ENCODE peak calls at places on chromosomes 7 and 10, in six cellular contexts. One of them, this sample, is unnamed.

GRCh38 chr7:18408868-18409267 is 86.7 kb upstream of the HDAC9 start:
- DNase-seq in aorta: no peak
- DNase-seq in astrocyte: no peak
- DNase-seq in suprapubic skin: no peak
- DNase-seq in prostate gland: no peak
- DNase-seq in pancreas: no peak
- DNase-seq in this sample: no peak

GRCh38 chr10:132063432-132063831 is 2.3 kb upstream of the JAKMIP3 start:
- DNase-seq in aorta: peak; percentile 69
- DNase-seq in astrocyte: no peak
- DNase-seq in suprapubic skin: peak; percentile 26
- DNase-seq in prostate gland: no peak
- DNase-seq in pancreas: no peak
- DNase-seq in this sample: no peak

GRCh38 chr10:15137636-15138035 is 30.9 kb downstream of the NMT2 start:
- DNase-seq in aorta: no peak
- DNase-seq in astrocyte: peak; percentile 40
- DNase-seq in suprapubic skin: no peak
- DNase-seq in prostate gland: no peak
- DNase-seq in pancreas: no peak
- DNase-seq in this sample: no peak

GRCh38 chr7:41792099-41792498 is 89.2 kb upstream of the INHBA start:
- DNase-seq in aorta: no peak
- DNase-seq in astrocyte: no peak
- DNase-seq in suprapubic skin: no peak
- DNase-seq in prostate gland: no peak
- DNase-seq in pancreas: no peak
- DNase-seq in this sample: no peak

GRCh38 chr7:148356303-148356702 is 234.3 kb upstream of the C7orf33 start:
- DNase-seq in aorta: no peak
- DNase-seq in astrocyte: no peak
- DNase-seq in suprapubic skin: no peak
- DNase-seq in prostate gland: no peak
- DNase-seq in pancreas: no peak
- DNase-seq in this sample: peak; percentile 80

GRCh38 chr7:71285614-71286013 is 153.7 kb downstream of the GALNT17 start:
- DNase-seq in aorta: no peak
- DNase-seq in astrocyte: peak; percentile 53
- DNase-seq in suprapubic skin: no peak
- DNase-seq in prostate gland: no peak
- DNase-seq in pancreas: no peak
- DNase-seq in this sample: no peak

GRCh38 chr7:16741676-16742075 is 11.9 kb upstream of the TSPAN13 start:
- DNase-seq in aorta: no peak
- DNase-seq in astrocyte: peak; percentile 39
- DNase-seq in suprapubic skin: no peak
- DNase-seq in prostate gland: no peak
- DNase-seq in pancreas: no peak
- DNase-seq in this sample: no peak

GRCh38 chr7:127683776-127684681 is 32.0 kb downstream of the SND1 start:
- DNase-seq in aorta: no peak
- DNase-seq in astrocyte: no peak
- DNase-seq in suprapubic skin: no peak
- DNase-seq in prostate gland: no peak
- DNase-seq in pancreas: no peak
- DNase-seq in this sample: no peak

GRCh38 chr7:76294344-76295024 is 8.0 kb upstream of the HSPB1 start:
- DNase-seq in aorta: peak; percentile 99
- DNase-seq in astrocyte: peak; percentile 94
- DNase-seq in suprapubic skin: peak; percentile 98
- DNase-seq in prostate gland: peak; percentile 96
- DNase-seq in pancreas: peak; percentile 95
- DNase-seq in this sample: peak; percentile 95

GRCh38 chr10:48531486-48531885 is 73.4 kb downstream of the ARHGAP22 start:
- DNase-seq in aorta: no peak
- DNase-seq in astrocyte: peak; percentile 55
- DNase-seq in suprapubic skin: no peak
- DNase-seq in prostate gland: no peak
- DNase-seq in pancreas: no peak
- DNase-seq in this sample: no peak

GRCh38 chr10:103479135-103479534 is at the start of gene CALHM3:
- DNase-seq in aorta: no peak
- DNase-seq in astrocyte: no peak
- DNase-seq in suprapubic skin: no peak
- DNase-seq in prostate gland: no peak
- DNase-seq in pancreas: no peak
- DNase-seq in this sample: no peak

GRCh38 chr7:117015258-117016184 is 62.2 kb downstream of the ST7 start:
- DNase-seq in aorta: no peak
- DNase-seq in astrocyte: no peak
- DNase-seq in suprapubic skin: no peak
- DNase-seq in prostate gland: no peak
- DNase-seq in pancreas: no peak
- DNase-seq in this sample: no peak
- H3K4me1 ChIP-seq in aorta: peaks cover 3% of the 10 kb centered on the region
- H3K4me1 ChIP-seq in astrocyte: peaks cover 16% of the 10 kb centered on the region
- H3K4me1 ChIP-seq in suprapubic skin: peaks cover 18% of the 10 kb centered on the region
- H3K4me1 ChIP-seq in prostate gland: no peaks in the 10 kb centered on the region
- H3K4me1 ChIP-seq in pancreas: no peaks in the 10 kb centered on the region
- H3K4me1 ChIP-seq in this sample: peaks cover 20% of the 10 kb centered on the region

GRCh38 chr10:70367195-70367796 is 15.1 kb downstream of the LRRC20 start:
- DNase-seq in aorta: no peak
- DNase-seq in astrocyte: peak; percentile 80
- DNase-seq in suprapubic skin: no peak
- DNase-seq in prostate gland: no peak
- DNase-seq in pancreas: no peak
- DNase-seq in this sample: no peak
- H3K36me3 ChIP-seq in aorta: no peaks in the 10 kb centered on the region
- H3K36me3 ChIP-seq in astrocyte: no peaks in the 10 kb centered on the region
- H3K36me3 ChIP-seq in suprapubic skin: no peaks in the 10 kb centered on the region
- H3K36me3 ChIP-seq in prostate gland: no peaks in the 10 kb centered on the region
- H3K36me3 ChIP-seq in pancreas: no peaks in the 10 kb centered on the region
- H3K36me3 ChIP-seq in this sample: no peaks in the 10 kb centered on the region

GRCh38 chr10:602391-603005 is 87.0 kb downstream of the DIP2C start:
- DNase-seq in aorta: peak; percentile 63
- DNase-seq in astrocyte: no peak
- DNase-seq in suprapubic skin: no peak
- DNase-seq in prostate gland: no peak
- DNase-seq in pancreas: no peak
- DNase-seq in this sample: no peak

GRCh38 chr10:600234-600633 is 89.2 kb downstream of the DIP2C start:
- DNase-seq in aorta: peak; percentile 75
- DNase-seq in astrocyte: no peak
- DNase-seq in suprapubic skin: no peak
- DNase-seq in prostate gland: no peak
- DNase-seq in pancreas: no peak
- DNase-seq in this sample: no peak

GRCh38 chr10:601356-601963 is 88.0 kb downstream of the DIP2C start:
- DNase-seq in aorta: peak; percentile 74
- DNase-seq in astrocyte: peak; percentile 53
- DNase-seq in suprapubic skin: no peak
- DNase-seq in prostate gland: no peak
- DNase-seq in pancreas: no peak
- DNase-seq in this sample: no peak

GRCh38 chr10:599767-600166 is 89.7 kb downstream of the DIP2C start:
- DNase-seq in aorta: peak; percentile 64
- DNase-seq in astrocyte: no peak
- DNase-seq in suprapubic skin: no peak
- DNase-seq in prostate gland: no peak
- DNase-seq in pancreas: no peak
- DNase-seq in this sample: no peak

DNA sequence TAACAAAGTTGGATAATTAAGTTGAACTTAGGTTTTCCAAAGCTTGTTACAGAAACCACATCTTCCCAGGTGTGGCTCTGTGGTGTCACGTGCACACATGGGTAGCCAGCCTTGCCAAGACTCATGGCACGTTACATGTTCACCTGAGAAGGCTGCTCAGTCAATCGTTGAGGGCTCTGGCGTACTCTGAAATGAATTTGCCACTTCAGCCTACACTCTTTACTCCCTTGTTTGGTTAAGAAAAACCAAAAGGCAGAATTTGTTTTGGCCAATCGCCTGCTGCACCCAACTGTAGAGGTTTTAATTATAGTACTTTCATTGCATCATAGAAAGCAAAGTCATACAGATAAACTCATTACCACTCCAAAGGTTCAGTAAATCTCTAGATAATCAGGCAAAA is 88.6 kb downstream of the DIP2C start:
- DNase-seq in aorta: peak; percentile 75
- DNase-seq in astrocyte: peak; percentile 77
- DNase-seq in suprapubic skin: no peak
- DNase-seq in prostate gland: peak; percentile 32
- DNase-seq in pancreas: no peak
- DNase-seq in this sample: peak; percentile 66
- H3K27ac ChIP-seq in aorta: peak overlapping the region; percentile 58
- H3K27ac ChIP-seq in astrocyte: peak overlapping the region; percentile 58
- H3K27ac ChIP-seq in suprapubic skin: no peak overlapping the region
- H3K27ac ChIP-seq in prostate gland: no peak overlapping the region
- H3K27ac ChIP-seq in pancreas: no peak overlapping the region
- H3K27ac ChIP-seq in this sample: peak overlapping the region; percentile 51

GRCh38 chr10:4828005-4828404 is 2.0 kb downstream of the AKR1E2 start:
- DNase-seq in aorta: no peak
- DNase-seq in astrocyte: no peak
- DNase-seq in suprapubic skin: no peak
- DNase-seq in prostate gland: no peak
- DNase-seq in pancreas: no peak
- DNase-seq in this sample: no peak
- H3K4me1 ChIP-seq in aorta: no peaks in the 10 kb centered on the region
- H3K4me1 ChIP-seq in astrocyte: peaks cover 4% of the 10 kb centered on the region
- H3K4me1 ChIP-seq in suprapubic skin: peaks cover 12% of the 10 kb centered on the region
- H3K4me1 ChIP-seq in prostate gland: no peaks in the 10 kb centered on the region
- H3K4me1 ChIP-seq in pancreas: no peaks in the 10 kb centered on the region
- H3K4me1 ChIP-seq in this sample: peaks cover 7% of the 10 kb centered on the region

This sample was measured in right lobe of liver.